ENCODE peak calls at places on chromosomes 7 and 10, in eight cellular contexts. V, F, W, J, G, O, H and R are unnamed samples.
A peak's percentile ranks its signal among the peaks of the same experiment; 100 is the strongest.

GRCh38 chr10:8130973-8131911 is 76.8 kb downstream of the GATA3 start:
- DNase-seq in V (peak; percentile 37), F (no peak), W (no peak), J (peak; percentile 15), G (no peak), O (no peak), H (no peak), R (no peak)

GRCh38 chr10:16835223-16835622 is 18.0 kb upstream of the RSU1 start:
- DNase-seq in V (no peak), F (no peak), W (no peak), J (no peak), G (no peak), O (no peak), H (no peak), R (no peak)

GRCh38 chr7:78473011-78473410 is 674.4 kb downstream of the PHTF2 start:
- DNase-seq in V (no peak), F (no peak), W (no peak), J (peak; percentile 63), G (no peak), O (no peak), H (no peak), R (no peak)

GRCh38 chr10:101867931-101868330 is 24.3 kb upstream of the KCNIP2 start:
- DNase-seq in V (no peak), F (no peak), W (no peak), J (peak; percentile 33), G (no peak), O (no peak), H (no peak), R (no peak)

GRCh38 chr7:25348066-25348595 is 119.8 kb upstream of the NPVF start:
- DNase-seq in V (no peak), F (no peak), W (no peak), J (no peak), G (no peak), O (no peak), H (no peak), R (no peak)

GRCh38 chr7:149284850-149285580 is 23.0 kb downstream of the ZNF783 start:
- DNase-seq in V (peak; percentile 64), F (peak; percentile 97), W (peak; percentile 71), J (peak; percentile 80), G (peak; percentile 90), O (peak; percentile 97), H (peak; percentile 94), R (peak; percentile 95)

GRCh38 chr7:24881622-24882021 is 98.4 kb downstream of the OSBPL3 start:
- DNase-seq in V (no peak), F (no peak), W (no peak), J (no peak), G (no peak), O (no peak), H (no peak), R (no peak)

GRCh38 chr10:133458021-133458709 is 4.4 kb downstream of the SCART1 start:
- DNase-seq in V (no peak), F (peak; percentile 6), W (no peak), J (no peak), G (no peak), O (no peak), H (no peak), R (no peak)

DNA sequence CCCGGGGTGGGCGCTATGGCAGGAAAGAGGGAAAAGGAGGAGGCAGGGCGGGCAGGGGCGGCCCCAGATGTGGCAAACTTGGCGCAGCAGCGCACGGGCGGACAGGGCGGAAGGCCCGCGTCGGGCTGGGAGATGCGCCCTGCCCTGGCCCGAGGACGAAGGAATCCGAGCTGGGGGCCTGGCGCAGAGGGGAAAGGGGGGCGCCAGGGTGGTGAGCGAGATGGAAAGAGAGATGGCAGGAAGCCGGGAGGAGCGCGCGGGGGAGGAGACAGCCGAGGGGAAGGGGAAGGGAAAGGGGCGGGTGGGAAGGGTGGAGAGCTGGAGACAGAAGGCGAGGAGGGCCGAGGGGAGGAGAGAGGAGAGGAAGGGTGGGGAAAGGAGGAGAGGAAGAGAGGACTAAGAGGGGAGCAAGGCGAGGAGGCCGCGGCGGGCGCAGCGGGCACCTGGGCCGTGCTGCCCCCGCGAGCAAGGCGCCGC is at the start of gene MARVELD1:
- DNase-seq in V (no peak), F (peak; percentile 88), W (no peak), J (peak; percentile 77), G (peak; percentile 92), O (no peak), H (peak; percentile 42), R (peak; percentile 68)
- TF ChIP-seq POLR2A in V (peak; percentile 87), F (peak; percentile 22), W (no peak), J (peak; percentile 60), G (peak; percentile 11), O (no peak), H (no peak), R (no peak)

GRCh38 chr10:62005687-62006086 is 104.2 kb downstream of the ARID5B start:
- DNase-seq in V (no peak), F (no peak), W (no peak), J (no peak), G (no peak), O (no peak), H (no peak), R (no peak)
- H3K27ac ChIP-seq in V (no peak overlapping the region), F (no peak overlapping the region), W (no peak overlapping the region), J (no peak overlapping the region), G (peak overlapping the region; percentile 18), O (no peak overlapping the region), H (no peak overlapping the region), R (no peak overlapping the region)

GRCh38 chr10:63930584-63930983 is 409.4 kb downstream of the REEP3 start:
- DNase-seq in V (no peak), F (no peak), W (no peak), J (no peak), G (no peak), O (no peak), H (no peak), R (no peak)

GRCh38 chr10:63935705-63936104 is 414.5 kb downstream of the REEP3 start:
- DNase-seq in V (no peak), F (no peak), W (no peak), J (no peak), G (no peak), O (no peak), H (no peak), R (no peak)

GRCh38 chr10:63929826-63930467 is 408.7 kb downstream of the REEP3 start:
- DNase-seq in V (no peak), F (no peak), W (no peak), J (no peak), G (no peak), O (no peak), H (no peak), R (no peak)
- H3K4me1 ChIP-seq in V (no peaks in the 10 kb centered on the region), F (no peaks in the 10 kb centered on the region), W (no peaks in the 10 kb centered on the region), J (no peaks in the 10 kb centered on the region), G (no peaks in the 10 kb centered on the region), O (no peaks in the 10 kb centered on the region), H (no peaks in the 10 kb centered on the region), R (no peaks in the 10 kb centered on the region)

GRCh38 chr7:974820-975681 is at the start of gene COX19:
- DNase-seq in V (peak; percentile 67), F (peak; percentile 92), W (peak; percentile 47), J (peak; percentile 87), G (peak; percentile 87), O (peak; percentile 98), H (peak; percentile 92), R (peak; percentile 90)
- TF ChIP-seq POLR2A in V (no peak), F (peak; percentile 61), W (no peak), J (peak; percentile 85), G (peak; percentile 84), O (peak; percentile 61), H (peak; percentile 14), R (peak; percentile 7)

DNA sequence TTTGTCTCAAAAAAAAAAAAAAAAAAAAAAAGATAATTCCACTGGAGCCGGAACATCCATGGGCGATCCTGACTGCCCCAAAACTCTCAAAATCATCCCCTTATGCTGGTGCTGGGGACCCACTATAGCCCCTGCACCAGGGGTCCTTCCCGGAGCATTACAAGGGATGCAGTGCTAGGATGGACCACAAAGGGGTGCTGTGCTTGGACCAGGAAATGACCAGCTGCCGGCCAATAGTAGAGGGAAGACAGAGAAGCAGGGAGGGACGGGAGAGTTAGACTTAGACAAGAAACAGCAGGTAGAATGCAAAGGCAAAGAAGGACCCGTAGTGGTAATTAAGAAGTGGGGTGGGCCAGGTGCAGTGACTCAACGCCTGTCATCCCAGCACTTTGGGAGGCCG is 40.5 kb downstream of the RCC1L start:
- DNase-seq in V (no peak), F (no peak), W (no peak), J (no peak), G (no peak), O (no peak), H (no peak), R (no peak)
- H3K27ac ChIP-seq in V (no peak overlapping the region), F (no peak overlapping the region), W (no peak overlapping the region), J (no peak overlapping the region), G (no peak overlapping the region), O (no peak overlapping the region), H (no peak overlapping the region), R (no peak overlapping the region)

GRCh38 chr7:112176693-112177415 is 29.3 kb downstream of the DOCK4 start:
- DNase-seq in V (no peak), F (no peak), W (no peak), J (no peak), G (no peak), O (no peak), H (no peak), R (no peak)
- H3K4me1 ChIP-seq in V (no peaks in the 10 kb centered on the region), F (peaks cover 7% of the 10 kb centered on the region), W (no peaks in the 10 kb centered on the region), J (no peaks in the 10 kb centered on the region), G (no peaks in the 10 kb centered on the region), O (no peaks in the 10 kb centered on the region), H (peaks cover 23% of the 10 kb centered on the region), R (no peaks in the 10 kb centered on the region)

DNA sequence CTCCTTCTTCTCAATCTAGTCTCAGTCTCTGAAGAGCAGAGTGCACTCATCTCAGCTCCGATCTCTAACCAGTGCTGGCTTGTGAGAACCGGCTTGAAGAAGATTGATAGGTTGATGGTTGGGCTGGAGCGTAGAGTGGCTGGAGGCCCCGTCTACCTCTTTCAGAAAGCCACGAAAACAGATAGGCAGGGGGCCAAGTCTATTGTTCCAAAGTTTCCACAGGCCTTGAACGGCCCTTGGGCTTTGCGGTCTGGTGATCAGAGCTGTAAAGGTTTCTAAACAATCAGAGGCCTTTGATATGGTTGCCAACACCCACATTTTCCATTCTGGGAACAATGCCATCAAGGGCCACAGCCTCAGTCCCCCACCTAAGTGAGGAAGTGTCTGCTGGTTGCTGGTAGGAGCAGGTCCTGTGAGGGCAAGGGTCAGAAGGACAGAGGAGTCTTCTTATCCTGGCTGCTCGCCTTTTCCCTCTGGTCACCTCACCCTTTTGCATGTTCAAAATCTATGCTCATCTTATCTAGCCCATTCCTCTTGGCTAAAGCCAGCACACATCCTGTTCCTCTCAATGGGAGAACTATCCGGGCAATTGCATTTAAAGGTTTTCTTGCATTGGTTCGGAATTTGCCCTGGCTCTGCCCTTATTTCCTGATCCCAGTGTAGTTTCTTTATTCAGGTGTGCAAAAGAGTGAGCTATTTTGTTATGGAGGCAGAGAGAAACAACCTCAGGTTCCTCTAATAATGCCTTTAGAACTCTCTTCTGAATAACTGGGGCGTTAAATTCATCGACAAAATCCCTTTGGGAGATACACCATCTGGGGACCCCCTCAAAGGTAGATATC is 70.3 kb upstream of the KMT2E start:
- DNase-seq in V (peak; percentile 94), F (peak; percentile 35), W (no peak), J (no peak), G (peak; percentile 82), O (peak; percentile 81), H (peak; percentile 88), R (peak; percentile 70)
- TF ChIP-seq POLR2A in V (no peak), F (no peak), W (no peak), J (no peak), G (no peak), O (no peak), H (no peak), R (no peak)

GRCh38 chr7:2517678-2518077 is 1.9 kb upstream of the LFNG start:
- DNase-seq in V (no peak), F (no peak), W (no peak), J (peak; percentile 61), G (no peak), O (no peak), H (no peak), R (no peak)
- H3K27ac ChIP-seq in V (no peak overlapping the region), F (no peak overlapping the region), W (no peak overlapping the region), J (peak overlapping the region; percentile 51), G (peak overlapping the region; percentile 56), O (no peak overlapping the region), H (no peak overlapping the region), R (no peak overlapping the region)